ENCODE peak calls at places on chromosomes 3 and 15, in five cellular contexts. B, G, M, E and Y are unnamed samples.
A peak's percentile ranks its signal among the peaks of the same experiment; 100 is the strongest.

GRCh38 chr15:63402498-63403253 is 21.0 kb upstream of the CA12 start:
- DNase-seq in B (no peak), M (no peak), G (peak; percentile 31), E (no peak), Y (no peak)

GRCh38 chr3:17238029-17238428 is 353.3 kb downstream of the PLCL2 start:
- DNase-seq in E (no peak), G (no peak), B (no peak), M (no peak), Y (no peak)

GRCh38 chr15:77515613-77516012 is 94.9 kb downstream of the HMG20A start:
- DNase-seq in E (no peak), G (no peak), B (no peak), M (no peak), Y (no peak)

GRCh38 chr3:20040476-20041196 is 390 bp downstream of the KAT2B start:
- DNase-seq in E (peak; percentile 69), G (peak; percentile 55), B (peak; percentile 51), M (peak; percentile 90), Y (peak; percentile 79)

GRCh38 chr15:43912991-43913927 is 86.5 kb downstream of the WDR76 start:
- DNase-seq in B (no peak), G (no peak), E (no peak), M (peak; percentile 49), Y (no peak)

GRCh38 chr15:74291101-74292071 is 55.3 kb downstream of the CCDC33 start:
- DNase-seq in E (peak; percentile 65), G (peak; percentile 31), B (peak; percentile 29), M (peak; percentile 89), Y (no peak)

GRCh38 chr15:92624401-92624991 is 31.1 kb downstream of the FAM174B start:
- DNase-seq in G (no peak), B (no peak), M (peak; percentile 75), E (no peak), Y (peak; percentile 51)

GRCh38 chr3:172334743-172335142 is 113.5 kb downstream of the GHSR start:
- DNase-seq in M (no peak), G (no peak), B (no peak), E (no peak), Y (no peak)

GRCh38 chr3:42066516-42067181 is 24.5 kb upstream of the TRAK1 start:
- DNase-seq in M (peak; percentile 55), G (no peak), E (no peak), B (no peak), Y (no peak)

GRCh38 chr15:62853833-62854210 is 188.7 kb upstream of the TPM1 start:
- DNase-seq in G (no peak), B (no peak), M (no peak), E (no peak), Y (no peak)

GRCh38 chr3:133595341-133595740 is 21.9 kb downstream of the CDV3 start:
- DNase-seq in E (no peak), B (no peak), G (no peak), M (no peak), Y (no peak)

GRCh38 chr3:108008931-108009635 is 81.7 kb downstream of the CD47 start:
- DNase-seq in E (no peak), M (no peak), B (no peak), G (no peak), Y (no peak)

GRCh38 chr3:177498037-177498857 is 301.0 kb upstream of the TBL1XR1 start:
- DNase-seq in E (no peak), G (no peak), B (no peak), M (no peak), Y (no peak)

GRCh38 chr3:99128205-99128604 is 226.7 kb upstream of the DCBLD2 start:
- DNase-seq in M (no peak), B (no peak), G (no peak), E (no peak), Y (no peak)

GRCh38 chr3:108610651-108611050 is 21.1 kb downstream of the DZIP3 start:
- DNase-seq in G (no peak), M (no peak), B (no peak), E (no peak), Y (no peak)

GRCh38 chr15:89002281-89002761 is 85.9 kb upstream of the ABHD2 start:
- DNase-seq in E (no peak), M (peak; percentile 56), G (no peak), B (no peak), Y (no peak)

GRCh38 chr15:29356807-29357206 is 87.2 kb upstream of the NSMCE3 start:
- DNase-seq in B (no peak), E (no peak), G (no peak), M (no peak), Y (no peak)